ENCODE peak calls at places on chromosomes 5 and 9, in five cellular contexts. Q is D341Med, R is HFF-Myc, T is H54, D is tibial artery. M is an unnamed sample.

GRCh38 chr5:337565-338130 is 16.1 kb downstream of the AHRR start:
- DNase-seq in Q (peak), R (no peak), D (no peak), T (peak), M (no peak)

GRCh38 chr5:16727937-16728336 is 111.1 kb upstream of the RETREG1 start:
- DNase-seq in Q (no peak), R (no peak), T (no peak), D (no peak), M (no peak)

GRCh38 chr9:77588319-77588937 is 59.7 kb downstream of the GNA14 start:
- DNase-seq in D (no peak), Q (no peak), R (peak), T (peak), M (no peak)

GRCh38 chr9:123691904-123692303 is 238.0 kb downstream of the DENND1A start:
- DNase-seq in R (no peak), D (no peak), T (no peak), Q (no peak), M (no peak)

GRCh38 chr5:180090098-180090768 is 18.7 kb upstream of the RNF130 start:
- DNase-seq in D (peak), R (no peak), T (peak), Q (peak), M (no peak)

GRCh38 chr5:38453506-38453905 is 102.9 kb downstream of the LIFR start:
- DNase-seq in T (no peak), D (no peak), R (no peak), Q (no peak), M (peak)

GRCh38 chr9:137411670-137412380 is 11.1 kb downstream of the EXD3 start:
- DNase-seq in Q (no peak), T (peak), D (peak), R (peak), M (no peak)

GRCh38 chr5:164352695-164353094 is 847.3 kb downstream of the MAT2B start:
- DNase-seq in R (no peak), Q (no peak), D (no peak), T (no peak), M (no peak)

GRCh38 chr5:140926211-140926902 is at the start of gene PCDHAC1:
- DNase-seq in R (peak), Q (peak), D (peak), T (peak), M (no peak)

GRCh38 chr5:73722224-73722623 is 96.2 kb downstream of the ARHGEF28 start:
- DNase-seq in D (no peak), T (no peak), R (peak), Q (no peak), M (no peak)